ENCODE peak calls at places on chromosomes 4 and X, in eight cellular contexts. F is spleen, P is AG04450, A is HCT116, V is uterus, G is nephron progenitor cell, C is cardiac muscle cell, H is AG09309. L is an unnamed sample.

GRCh38 chrX:108415146-108415545 is 23.1 kb downstream of the COL4A6 start:
- DNase-seq in F (no peak), P (no peak), A (no peak), V (no peak), G (no peak), C (no peak), H (no peak), L (no peak)

GRCh38 chr4:185143596-185143969 is 517 bp downstream of the SLC25A4 start:
- DNase-seq in F (peak), P (no peak), A (no peak), V (peak), G (no peak), C (peak), H (no peak), L (no peak)

GRCh38 chrX:46180258-46180687 is 364.9 kb downstream of the ZNF674 start:
- DNase-seq in F (no peak), P (no peak), A (peak), V (no peak), G (no peak), C (no peak), H (peak), L (no peak)

GRCh38 chrX:12065251-12065650 is 73.0 kb upstream of the FRMPD4 start:
- DNase-seq in F (no peak), P (no peak), A (no peak), V (no peak), G (peak), C (peak), H (no peak), L (no peak)

GRCh38 chr4:172706000-172706399 is 462.6 kb upstream of the GALNT7 start:
- DNase-seq in F (no peak), P (no peak), A (no peak), V (no peak), G (no peak), C (no peak), H (no peak), L (no peak)

GRCh38 chrX:71579136-71579989 is 1.1 kb downstream of the GCNA start:
- DNase-seq in F (no peak), P (no peak), A (no peak), V (no peak), G (no peak), C (no peak), H (no peak), L (peak)

GRCh38 chr4:56434599-56435000 is 815 bp downstream of the PPAT start:
- DNase-seq in F (no peak), P (no peak), A (no peak), V (no peak), G (no peak), C (peak), H (no peak), L (no peak)

GRCh38 chr4:26088433-26088928 is 174.5 kb downstream of the SMIM20 start:
- DNase-seq in F (no peak), P (peak), A (no peak), V (no peak), G (no peak), C (no peak), H (peak), L (no peak)

GRCh38 chr4:60938621-60939020 is 261.5 kb upstream of the ADGRL3 start:
- DNase-seq in F (no peak), P (no peak), A (no peak), V (no peak), G (no peak), C (no peak), H (no peak), L (no peak)

GRCh38 chr4:110211007-110211769 is 12.8 kb upstream of the ELOVL6 start:
- DNase-seq in F (no peak), P (no peak), A (no peak), V (no peak), G (no peak), C (peak), H (no peak), L (no peak)

GRCh38 chrX:77693594-77693993 is 92.4 kb downstream of the ATRX start:
- DNase-seq in F (no peak), P (no peak), A (no peak), V (no peak), G (no peak), C (no peak), H (no peak), L (no peak)

GRCh38 chr4:105992641-105993305 is 97.5 kb downstream of the NPNT start:
- DNase-seq in F (no peak), P (no peak), A (no peak), V (no peak), G (no peak), C (no peak), H (no peak), L (no peak)

GRCh38 chr4:168744021-168744420 is 247.2 kb downstream of the PALLD start:
- DNase-seq in F (no peak), P (no peak), A (no peak), V (no peak), G (no peak), C (no peak), H (no peak), L (no peak)

GRCh38 chrX:65690057-65690855 is 22.8 kb downstream of the MSN start:
- DNase-seq in F (no peak), P (no peak), A (no peak), V (no peak), G (no peak), C (no peak), H (no peak), L (no peak)

GRCh38 chr4:24282446-24282845 is 301.9 kb downstream of the DHX15 start:
- DNase-seq in F (no peak), P (no peak), A (no peak), V (no peak), G (no peak), C (peak), H (no peak), L (no peak)

GRCh38 chr4:140743194-140743931 is 12.8 kb downstream of the TBC1D9 start:
- DNase-seq in F (no peak), P (no peak), A (no peak), V (no peak), G (no peak), C (peak), H (no peak), L (no peak)

GRCh38 chrX:123859409-123859827 is 435 bp upstream of the XIAP start:
- DNase-seq in F (no peak), P (no peak), A (no peak), V (peak), G (peak), C (no peak), H (no peak), L (no peak)

GRCh38 chr4:63296773-63297172 is 1112.5 kb downstream of the TECRL start:
- DNase-seq in F (no peak), P (no peak), A (no peak), V (no peak), G (peak), C (peak), H (no peak), L (no peak)
- TF ChIP-seq CTCF in F (no peak), P (no peak), A (no peak), V (no peak), G (peak), C (no peak), H (no peak), L (no peak)

DNA sequence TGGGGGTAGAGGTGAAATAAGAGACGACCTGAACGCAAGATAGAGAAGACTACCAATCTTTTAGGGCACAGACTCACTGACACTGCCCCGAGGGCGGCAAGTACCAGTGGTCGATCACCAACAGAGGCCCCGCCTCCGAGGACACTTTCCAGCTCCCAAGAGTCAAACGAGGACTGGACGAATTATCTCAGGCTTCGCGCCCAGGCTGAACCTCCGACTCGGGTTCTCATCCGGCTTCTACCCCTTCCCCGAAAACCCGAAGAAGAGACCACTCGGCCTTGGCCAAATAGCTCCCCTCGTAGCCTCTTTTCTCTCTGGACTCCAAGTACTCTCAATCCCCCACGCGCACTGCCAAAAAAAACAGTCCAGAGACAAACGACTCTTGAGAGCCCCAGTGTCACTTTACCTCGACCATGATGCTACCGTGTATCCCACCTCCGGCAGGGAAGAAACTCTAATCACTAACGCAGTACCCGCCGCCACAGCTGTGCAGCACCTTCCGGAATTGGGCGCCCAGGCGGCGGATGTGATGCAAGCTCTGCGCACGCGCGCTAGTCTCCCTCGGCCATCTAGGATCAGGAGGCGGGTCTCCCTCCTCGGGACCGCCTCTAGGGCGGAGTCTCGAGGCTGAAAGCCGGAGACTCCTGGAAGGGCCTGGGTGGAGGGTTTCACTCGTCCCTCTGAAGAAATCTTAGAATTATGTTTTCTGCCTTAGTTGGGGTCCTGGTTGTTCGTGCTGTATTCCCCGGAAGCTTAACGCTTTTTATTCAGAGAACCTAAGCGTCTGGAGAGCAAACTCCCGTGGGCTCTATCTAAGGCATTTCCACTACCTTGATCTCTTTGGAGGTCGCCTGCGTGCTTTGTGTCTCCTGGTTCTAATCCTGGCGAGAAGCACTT is at the start of gene PLRG1:
- DNase-seq in F (peak), P (peak), A (peak), V (peak), G (peak), C (peak), H (peak), L (peak)
- TF ChIP-seq CTCF in F (peak), P (peak), A (no peak), V (peak), G (no peak), C (no peak), H (no peak), L (no peak)

GRCh38 chr4:94290245-94290644 is 52.4 kb downstream of the HPGDS start:
- DNase-seq in F (no peak), P (no peak), A (no peak), V (no peak), G (no peak), C (no peak), H (no peak), L (no peak)
- TF ChIP-seq CTCF in F (no peak), P (no peak), A (peak), V (no peak), G (no peak), C (no peak), H (no peak), L (no peak)

DNA sequence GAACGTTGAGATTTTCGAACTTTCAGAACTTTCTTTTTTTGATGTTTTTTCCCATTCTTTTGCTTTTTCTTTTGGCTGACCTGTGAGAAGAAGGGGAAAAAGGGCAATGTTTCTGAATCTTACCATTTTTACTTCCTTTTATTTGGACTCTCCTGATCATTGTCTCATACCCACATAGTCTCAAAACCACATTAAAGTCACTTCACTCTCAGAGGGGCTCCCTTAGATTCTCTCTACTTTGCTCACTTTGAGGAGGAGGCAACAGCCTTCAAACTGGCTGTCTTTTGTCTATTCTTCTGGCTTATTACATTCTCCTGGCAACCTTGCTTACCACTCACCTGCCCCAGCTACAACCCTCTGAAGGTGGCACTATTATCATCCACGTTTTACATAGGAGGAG is 3.7 kb downstream of the CXCL9 start:
- DNase-seq in F (no peak), P (no peak), A (no peak), V (no peak), G (no peak), C (no peak), H (no peak), L (no peak)
- TF ChIP-seq CTCF in F (no peak), P (no peak), A (no peak), V (no peak), G (no peak), C (no peak), H (no peak), L (no peak)

DNA sequence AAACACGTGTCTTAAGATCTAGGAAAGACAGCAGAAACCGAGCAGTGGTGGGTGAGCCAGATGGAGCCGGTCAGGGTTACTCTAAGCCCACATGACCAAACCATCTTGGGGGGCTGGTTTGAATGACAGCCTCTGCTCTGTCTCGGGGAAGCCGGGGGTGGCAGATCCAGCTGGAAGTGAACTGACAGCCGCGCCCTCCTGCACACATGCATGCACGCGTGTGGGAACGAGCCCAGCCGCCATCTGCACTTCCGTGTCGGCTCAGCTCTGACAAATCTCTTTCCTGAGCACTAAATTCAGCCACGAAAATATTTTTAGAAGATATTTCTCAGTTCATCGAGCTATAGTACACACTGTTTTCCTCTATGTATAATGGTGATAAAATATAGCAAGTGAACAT is 115.6 kb downstream of the DCTD start:
- DNase-seq in F (no peak), P (no peak), A (no peak), V (no peak), G (no peak), C (no peak), H (no peak), L (no peak)
- TF ChIP-seq CTCF in F (no peak), P (no peak), A (no peak), V (no peak), G (no peak), C (no peak), H (no peak), L (no peak)

GRCh38 chr4:2402941-2403340 is 15.5 kb downstream of the ZFYVE28 start:
- DNase-seq in F (no peak), P (no peak), A (no peak), V (no peak), G (no peak), C (no peak), H (no peak), L (no peak)

GRCh38 chr4:2401610-2401983 is 16.8 kb downstream of the ZFYVE28 start:
- DNase-seq in F (no peak), P (no peak), A (no peak), V (no peak), G (no peak), C (no peak), H (no peak), L (no peak)

GRCh38 chr4:2402453-2402852 is 16.0 kb downstream of the ZFYVE28 start:
- DNase-seq in F (no peak), P (no peak), A (no peak), V (no peak), G (no peak), C (no peak), H (no peak), L (no peak)

GRCh38 chr4:2400841-2401609 is 17.4 kb downstream of the ZFYVE28 start:
- DNase-seq in F (no peak), P (no peak), A (no peak), V (no peak), G (no peak), C (no peak), H (no peak), L (no peak)

GRCh38 chr4:2402053-2402452 is 16.4 kb downstream of the ZFYVE28 start:
- DNase-seq in F (no peak), P (no peak), A (no peak), V (peak), G (peak), C (peak), H (no peak), L (no peak)
- TF ChIP-seq CTCF in F (no peak), P (no peak), A (no peak), V (no peak), G (no peak), C (no peak), H (no peak), L (no peak)

GRCh38 chrX:155865193-155865592 is 16.0 kb upstream of the VAMP7 start:
- DNase-seq in F (no peak), P (no peak), A (no peak), V (no peak), G (no peak), C (no peak), H (no peak), L (no peak)

GRCh38 chrX:155867821-155868220 is 13.3 kb upstream of the VAMP7 start:
- DNase-seq in F (no peak), P (no peak), A (no peak), V (no peak), G (no peak), C (no peak), H (no peak), L (no peak)

GRCh38 chrX:155864655-155865054 is 16.5 kb upstream of the VAMP7 start:
- DNase-seq in F (no peak), P (no peak), A (no peak), V (no peak), G (no peak), C (no peak), H (no peak), L (no peak)
- TF ChIP-seq CTCF in F (no peak), P (peak), A (no peak), V (no peak), G (no peak), C (peak), H (no peak), L (no peak)

GRCh38 chrX:38175140-38175539 is 45.5 kb downstream of the SRPX start:
- DNase-seq in F (no peak), P (no peak), A (peak), V (no peak), G (peak), C (peak), H (no peak), L (no peak)
- TF ChIP-seq CTCF in F (no peak), P (peak), A (peak), V (peak), G (peak), C (peak), H (peak), L (no peak)